ENCODE peak calls at places on chromosomes 1 and 21, in six cellular contexts. T is K562, J is GM12878, V is H1, S is HepG2, E is SK-N-SH. P is an unnamed sample.

GRCh38 chr1:64851664-64852063 is 106.8 kb downstream of the RAVER2 start:
- DNase-seq in E (no peak), J (no peak), V (no peak), T (no peak), S (no peak), P (no peak)

GRCh38 chr1:230498704-230499103 is 72.6 kb upstream of the PGBD5 start:
- DNase-seq in T (peak), S (no peak), J (no peak), V (no peak), E (no peak), P (no peak)

GRCh38 chr1:3968851-3969250 is 68.8 kb upstream of the C1orf174 start:
- DNase-seq in E (no peak), T (peak), V (peak), S (no peak), J (no peak), P (no peak)

GRCh38 chr1:231420299-231420958 is 1.7 kb downstream of the EGLN1 start:
- DNase-seq in V (no peak), S (no peak), E (peak), J (no peak), T (peak), P (no peak)

GRCh38 chr1:155120253-155120652 is 7.4 kb upstream of the EFNA1 start:
- DNase-seq in T (peak), V (no peak), S (no peak), J (no peak), E (no peak), P (no peak)

GRCh38 chr1:169107673-169108160 is 1.2 kb downstream of the ATP1B1 start:
- DNase-seq in S (peak), E (no peak), T (no peak), V (no peak), J (no peak), P (no peak)

GRCh38 chr1:30678209-30678608 is 45.2 kb downstream of the MATN1 start:
- DNase-seq in T (no peak), S (no peak), J (no peak), V (no peak), E (no peak), P (no peak)

GRCh38 chr21:43845386-43845785 is 19.6 kb upstream of the AGPAT3 start:
- DNase-seq in J (no peak), T (no peak), V (no peak), E (no peak), S (no peak), P (no peak)

GRCh38 chr1:197771388-197771787 is 3.9 kb downstream of the DENND1B start:
- DNase-seq in V (no peak), E (no peak), T (no peak), J (no peak), S (no peak), P (no peak)

DNA sequence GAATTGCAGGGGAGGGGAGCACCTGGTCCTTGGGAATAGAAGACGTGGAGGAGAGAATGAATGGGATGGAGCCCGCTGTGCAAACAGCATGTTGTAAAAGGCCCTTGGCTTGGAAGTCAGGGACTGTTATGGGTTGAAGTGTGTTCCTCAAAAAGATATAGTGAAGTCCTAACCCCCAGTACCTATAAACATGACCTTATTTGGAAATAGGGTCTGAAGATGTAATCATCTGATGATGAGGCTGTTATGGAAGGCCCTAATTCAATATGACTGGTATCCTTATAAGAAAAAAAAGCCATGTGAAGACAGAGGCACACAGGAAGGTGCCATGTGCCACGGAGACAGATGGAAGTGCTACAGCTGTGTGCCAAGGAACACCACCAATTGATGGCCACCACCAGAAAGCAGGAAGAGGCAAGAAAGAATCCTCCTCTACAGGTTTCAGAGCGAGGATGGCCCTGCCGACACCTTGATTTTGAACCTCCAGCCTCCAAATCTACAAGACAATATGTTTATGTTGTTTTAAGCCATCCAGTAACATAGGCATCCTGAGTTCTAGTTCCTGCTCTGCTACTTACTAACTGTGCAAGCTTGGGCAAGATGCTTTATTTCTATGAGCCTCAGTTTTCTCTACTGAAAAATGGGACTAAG is 51.2 kb downstream of the LRRN2 start:
- DNase-seq in T (no peak), S (no peak), J (no peak), V (no peak), E (no peak), P (no peak)
- TF ChIP-seq CHD2 in T (no peak), S (no peak), J (no peak), V (no peak), E (no peak), P (no peak)

DNA sequence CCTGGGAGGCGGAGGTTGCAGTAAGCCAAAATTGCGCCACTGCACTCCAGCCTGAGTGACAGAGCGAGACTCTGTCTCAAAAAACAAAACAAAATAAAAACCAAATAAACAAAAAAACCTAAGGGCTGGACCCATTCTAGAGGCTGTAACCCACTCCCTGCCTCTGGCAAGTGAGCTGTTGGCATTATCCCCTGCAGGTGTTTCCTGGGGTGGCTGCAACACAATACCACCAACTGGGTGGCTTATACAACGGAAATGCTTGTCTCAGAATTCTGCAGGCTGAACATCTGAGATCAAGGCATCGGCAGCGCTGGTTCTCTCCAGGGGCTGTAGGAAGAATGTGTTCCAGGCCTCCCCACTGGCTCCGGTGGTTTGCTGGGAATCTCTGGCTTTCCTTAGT is 15.2 kb downstream of the LRRC38 start:
- DNase-seq in J (no peak), V (no peak), S (no peak), E (no peak), T (no peak), P (no peak)
- H3K4me2 ChIP-seq in J (no peak), V (no peak), S (no peak), E (no peak), T (no peak), P (no peak)

GRCh38 chr1:26189331-26189730 is 1.1 kb upstream of the CATSPER4 start:
- DNase-seq in T (peak), E (no peak), J (no peak), V (no peak), S (no peak), P (no peak)
- TF ChIP-seq CHD2 in T (no peak), E (no peak), J (no peak), V (no peak), S (no peak), P (no peak)

GRCh38 chr1:185263780-185264179 is 53.3 kb downstream of the IVNS1ABP start:
- DNase-seq in S (no peak), T (peak), V (no peak), E (no peak), J (no peak), P (no peak)

GRCh38 chr1:185262151-185262550 is 54.9 kb downstream of the IVNS1ABP start:
- DNase-seq in E (no peak), V (no peak), S (no peak), J (no peak), T (no peak), P (no peak)

GRCh38 chr1:185263292-185263691 is 53.8 kb downstream of the IVNS1ABP start:
- DNase-seq in J (no peak), E (no peak), T (no peak), V (no peak), S (no peak), P (no peak)

GRCh38 chr1:185260611-185261010 is 56.4 kb downstream of the IVNS1ABP start:
- DNase-seq in E (no peak), S (no peak), V (no peak), J (no peak), T (no peak), P (no peak)

DNA sequence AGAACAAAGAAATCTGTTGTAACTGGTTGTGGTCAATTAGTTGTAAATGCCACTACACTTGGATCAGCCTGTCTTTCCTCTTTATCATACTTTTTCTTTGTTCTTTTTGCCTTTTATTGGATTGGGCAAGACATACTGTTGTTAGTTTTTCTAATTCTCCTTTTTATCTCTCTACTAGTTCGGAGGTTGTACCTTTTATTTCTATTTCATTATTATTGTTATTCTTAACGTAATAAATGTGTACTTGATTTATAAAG is 59.2 kb downstream of the IVNS1ABP start:
- DNase-seq in J (no peak), V (no peak), T (no peak), S (no peak), E (no peak), P (no peak)
- H3K4me2 ChIP-seq in J (no peak), V (no peak), T (no peak), S (no peak), E (peak), P (no peak)

DNA sequence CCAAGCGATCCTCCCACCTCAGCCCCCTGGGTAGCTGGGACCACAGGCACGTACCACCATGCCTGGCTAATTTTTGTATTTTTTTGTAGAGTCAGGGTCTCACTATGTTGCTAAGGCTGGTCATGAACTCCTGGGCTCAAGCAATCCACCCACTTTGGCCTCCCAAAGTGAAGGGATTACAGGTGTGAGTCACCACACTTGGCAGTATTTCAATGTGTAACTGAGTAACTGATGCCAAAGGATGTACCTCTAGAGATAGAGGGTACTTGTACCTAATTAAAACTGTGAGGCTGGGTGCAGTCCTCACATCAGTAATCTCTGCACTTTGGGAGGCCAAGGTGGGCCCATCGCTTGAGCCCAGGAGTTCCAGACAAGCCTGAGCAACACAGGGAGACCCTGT is 258.7 kb upstream of the DMRTA2 start:
- DNase-seq in T (no peak), J (no peak), E (no peak), V (no peak), S (no peak), P (no peak)
- TF ChIP-seq CHD2 in T (no peak), J (no peak), E (no peak), V (no peak), S (no peak), P (no peak)

DNA sequence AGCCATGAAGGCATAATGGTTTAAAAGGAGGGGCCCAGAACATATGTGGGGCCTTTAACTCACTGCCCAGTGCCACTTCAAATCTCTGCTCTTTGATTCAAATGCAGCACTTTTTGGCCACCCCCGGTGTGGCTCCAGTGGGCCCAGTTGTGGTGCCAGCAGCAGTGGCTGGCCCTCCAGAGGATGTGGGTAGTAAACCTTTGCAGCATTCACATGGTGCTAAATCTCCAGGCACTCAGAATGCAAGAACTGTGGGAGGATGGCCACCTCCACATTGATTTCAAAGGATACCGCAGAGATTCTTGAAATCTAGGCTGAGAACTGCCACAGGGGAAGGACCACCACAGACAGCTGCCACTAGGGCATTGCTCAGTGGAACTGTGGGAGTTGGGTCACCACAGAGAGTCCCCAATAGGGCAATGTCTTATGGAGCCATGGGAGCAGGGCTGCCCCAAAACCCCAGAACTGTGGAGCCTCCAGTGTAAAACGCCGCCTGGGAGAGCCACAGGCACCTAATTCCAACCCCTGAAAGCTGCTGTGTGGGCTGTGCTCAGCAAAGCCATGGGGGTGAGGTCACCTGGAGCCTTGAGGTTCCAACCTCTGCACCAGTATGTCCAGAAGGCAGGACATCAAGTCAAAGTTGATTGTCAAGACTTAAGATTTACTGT is 6.6 kb upstream of the ADAM30 start:
- DNase-seq in T (no peak), E (no peak), S (no peak), J (no peak), V (no peak), P (no peak)
- H3K4me2 ChIP-seq in T (no peak), E (no peak), S (no peak), J (no peak), V (no peak), P (no peak)

DNA sequence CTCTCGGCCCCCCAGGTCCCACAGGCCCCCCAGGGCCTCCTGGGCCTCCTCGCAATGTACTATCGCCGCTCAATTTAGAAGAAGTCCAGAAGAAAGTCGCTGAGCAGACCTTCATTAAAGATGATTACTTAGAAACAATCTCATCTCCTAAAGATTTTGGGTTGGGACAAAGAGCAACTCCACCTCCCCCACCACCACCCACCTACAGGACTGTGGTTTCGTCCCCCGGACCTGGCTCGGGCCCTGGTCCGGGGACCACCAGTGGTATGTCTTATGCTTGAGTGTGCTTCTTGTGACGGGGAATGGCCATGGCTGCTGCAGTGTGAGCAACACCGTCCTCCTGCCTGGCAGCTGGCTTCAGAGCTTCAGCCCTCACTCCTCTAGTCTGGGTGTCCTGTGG is 70.2 kb upstream of the DYNLT5 start:
- DNase-seq in S (no peak), E (no peak), T (no peak), V (no peak), J (no peak), P (no peak)
- TF ChIP-seq CHD2 in S (no peak), E (no peak), T (no peak), V (no peak), J (no peak), P (no peak)

P was measured in A549.